ENCODE peak calls at places on chromosomes 16 and 17, in nine cellular contexts. One of them, this sample, is unnamed.

GRCh38 chr16:23509763-23510153 is 536 bp downstream of the GGA2 start:
- DNase-seq in LNCaP clone FGC: no peak
- DNase-seq in transverse colon: no peak
- DNase-seq in GM13976: no peak
- DNase-seq in dorsolateral prefrontal cortex: no peak
- DNase-seq in pancreas: no peak
- DNase-seq in AG10803: peak
- DNase-seq in type B pancreatic cell: no peak
- DNase-seq in mesothelial cell of epicardium: peak
- DNase-seq in this sample: peak

GRCh38 chr17:68981288-68981687 is 26.1 kb upstream of the ABCA8 start:
- DNase-seq in mesothelial cell of epicardium: no peak
- DNase-seq in AG10803: peak
- DNase-seq in dorsolateral prefrontal cortex: no peak
- DNase-seq in GM13976: no peak
- DNase-seq in LNCaP clone FGC: no peak
- DNase-seq in type B pancreatic cell: no peak
- DNase-seq in transverse colon: peak
- DNase-seq in pancreas: peak
- DNase-seq in this sample: no peak

GRCh38 chr17:19716108-19717030 is at the start of gene SLC47A2:
- DNase-seq in mesothelial cell of epicardium: no peak
- DNase-seq in pancreas: no peak
- DNase-seq in LNCaP clone FGC: no peak
- DNase-seq in AG10803: no peak
- DNase-seq in transverse colon: no peak
- DNase-seq in dorsolateral prefrontal cortex: no peak
- DNase-seq in GM13976: no peak
- DNase-seq in type B pancreatic cell: no peak
- DNase-seq in this sample: no peak

GRCh38 chr16:4911831-4912422 is 25.0 kb downstream of the PPL start:
- DNase-seq in transverse colon: no peak
- DNase-seq in type B pancreatic cell: no peak
- DNase-seq in pancreas: no peak
- DNase-seq in GM13976: no peak
- DNase-seq in mesothelial cell of epicardium: no peak
- DNase-seq in dorsolateral prefrontal cortex: no peak
- DNase-seq in AG10803: peak
- DNase-seq in LNCaP clone FGC: no peak
- DNase-seq in this sample: peak

GRCh38 chr17:72574675-72575510 is 454.1 kb downstream of the SOX9 start:
- DNase-seq in type B pancreatic cell: no peak
- DNase-seq in mesothelial cell of epicardium: no peak
- DNase-seq in dorsolateral prefrontal cortex: no peak
- DNase-seq in LNCaP clone FGC: no peak
- DNase-seq in GM13976: no peak
- DNase-seq in transverse colon: no peak
- DNase-seq in AG10803: no peak
- DNase-seq in pancreas: no peak
- DNase-seq in this sample: no peak

GRCh38 chr17:82330322-82331239 is 3.0 kb downstream of the SECTM1 start:
- DNase-seq in dorsolateral prefrontal cortex: no peak
- DNase-seq in mesothelial cell of epicardium: peak
- DNase-seq in LNCaP clone FGC: no peak
- DNase-seq in transverse colon: peak
- DNase-seq in pancreas: no peak
- DNase-seq in AG10803: peak
- DNase-seq in GM13976: no peak
- DNase-seq in type B pancreatic cell: no peak
- DNase-seq in this sample: no peak

GRCh38 chr17:2869604-2870003 is 73.4 kb downstream of the RAP1GAP2 start:
- DNase-seq in type B pancreatic cell: no peak
- DNase-seq in transverse colon: no peak
- DNase-seq in dorsolateral prefrontal cortex: no peak
- DNase-seq in LNCaP clone FGC: no peak
- DNase-seq in AG10803: no peak
- DNase-seq in GM13976: no peak
- DNase-seq in pancreas: peak
- DNase-seq in mesothelial cell of epicardium: no peak
- DNase-seq in this sample: no peak

GRCh38 chr16:64058685-64059084 is 1063.2 kb downstream of the CDH11 start:
- DNase-seq in dorsolateral prefrontal cortex: no peak
- DNase-seq in AG10803: no peak
- DNase-seq in transverse colon: no peak
- DNase-seq in LNCaP clone FGC: no peak
- DNase-seq in GM13976: no peak
- DNase-seq in pancreas: no peak
- DNase-seq in mesothelial cell of epicardium: no peak
- DNase-seq in type B pancreatic cell: no peak
- DNase-seq in this sample: no peak

GRCh38 chr17:63035271-63035670 is 69.2 kb downstream of the TANC2 start:
- DNase-seq in LNCaP clone FGC: peak
- DNase-seq in mesothelial cell of epicardium: no peak
- DNase-seq in GM13976: no peak
- DNase-seq in transverse colon: no peak
- DNase-seq in pancreas: no peak
- DNase-seq in type B pancreatic cell: no peak
- DNase-seq in dorsolateral prefrontal cortex: no peak
- DNase-seq in AG10803: peak
- DNase-seq in this sample: peak

GRCh38 chr16:1772908-1773702 is at the start of gene MRPS34:
- DNase-seq in type B pancreatic cell: peak
- DNase-seq in LNCaP clone FGC: peak
- DNase-seq in pancreas: peak
- DNase-seq in AG10803: peak
- DNase-seq in GM13976: peak
- DNase-seq in dorsolateral prefrontal cortex: peak
- DNase-seq in transverse colon: peak
- DNase-seq in mesothelial cell of epicardium: peak
- DNase-seq in this sample: peak

GRCh38 chr16:22337849-22338248 is 36.6 kb downstream of the CDR2 start:
- DNase-seq in dorsolateral prefrontal cortex: no peak
- DNase-seq in GM13976: no peak
- DNase-seq in transverse colon: no peak
- DNase-seq in pancreas: no peak
- DNase-seq in LNCaP clone FGC: no peak
- DNase-seq in AG10803: no peak
- DNase-seq in type B pancreatic cell: no peak
- DNase-seq in mesothelial cell of epicardium: no peak
- DNase-seq in this sample: no peak

GRCh38 chr17:4565209-4566141 is 5.1 kb upstream of the GGT6 start:
- DNase-seq in transverse colon: peak
- DNase-seq in dorsolateral prefrontal cortex: peak
- DNase-seq in GM13976: peak
- DNase-seq in AG10803: peak
- DNase-seq in pancreas: peak
- DNase-seq in LNCaP clone FGC: peak
- DNase-seq in mesothelial cell of epicardium: no peak
- DNase-seq in type B pancreatic cell: no peak
- DNase-seq in this sample: peak

GRCh38 chr17:57355090-57355859 is 99.0 kb downstream of the MSI2 start:
- DNase-seq in LNCaP clone FGC: no peak
- DNase-seq in type B pancreatic cell: no peak
- DNase-seq in pancreas: no peak
- DNase-seq in GM13976: no peak
- DNase-seq in mesothelial cell of epicardium: no peak
- DNase-seq in dorsolateral prefrontal cortex: no peak
- DNase-seq in AG10803: no peak
- DNase-seq in transverse colon: peak
- DNase-seq in this sample: no peak

DNA sequence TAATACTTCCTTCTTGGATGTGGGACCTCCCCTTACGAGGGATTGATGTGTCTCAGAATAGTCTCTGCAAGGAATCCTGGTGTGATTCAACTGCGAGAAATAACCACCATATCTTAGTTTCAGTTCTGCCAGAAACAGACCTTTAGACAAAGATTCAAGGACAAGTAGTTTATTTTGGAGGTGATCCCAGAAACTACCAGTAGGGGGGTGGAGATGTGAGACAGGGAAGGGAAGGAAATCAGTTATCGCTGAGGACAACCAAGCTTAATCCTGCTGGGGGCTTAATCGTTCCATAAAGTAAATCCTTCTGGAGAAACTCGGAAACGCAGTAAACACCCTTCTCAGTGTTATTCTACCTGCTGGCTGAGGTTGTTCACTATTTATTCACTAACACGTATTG is 5.0 kb upstream of the SDR42E1 start:
- DNase-seq in type B pancreatic cell: no peak
- DNase-seq in pancreas: no peak
- DNase-seq in GM13976: no peak
- DNase-seq in transverse colon: no peak
- DNase-seq in mesothelial cell of epicardium: no peak
- DNase-seq in LNCaP clone FGC: no peak
- DNase-seq in dorsolateral prefrontal cortex: no peak
- DNase-seq in AG10803: peak
- DNase-seq in this sample: no peak
- TF ChIP-seq CTCF in type B pancreatic cell: peak
- TF ChIP-seq CTCF in pancreas: peak
- TF ChIP-seq CTCF in GM13976: no peak
- TF ChIP-seq CTCF in transverse colon: peak
- TF ChIP-seq CTCF in mesothelial cell of epicardium: peak
- TF ChIP-seq CTCF in LNCaP clone FGC: peak
- TF ChIP-seq CTCF in dorsolateral prefrontal cortex: no peak
- TF ChIP-seq CTCF in AG10803: peak
- TF ChIP-seq CTCF in this sample: peak

DNA sequence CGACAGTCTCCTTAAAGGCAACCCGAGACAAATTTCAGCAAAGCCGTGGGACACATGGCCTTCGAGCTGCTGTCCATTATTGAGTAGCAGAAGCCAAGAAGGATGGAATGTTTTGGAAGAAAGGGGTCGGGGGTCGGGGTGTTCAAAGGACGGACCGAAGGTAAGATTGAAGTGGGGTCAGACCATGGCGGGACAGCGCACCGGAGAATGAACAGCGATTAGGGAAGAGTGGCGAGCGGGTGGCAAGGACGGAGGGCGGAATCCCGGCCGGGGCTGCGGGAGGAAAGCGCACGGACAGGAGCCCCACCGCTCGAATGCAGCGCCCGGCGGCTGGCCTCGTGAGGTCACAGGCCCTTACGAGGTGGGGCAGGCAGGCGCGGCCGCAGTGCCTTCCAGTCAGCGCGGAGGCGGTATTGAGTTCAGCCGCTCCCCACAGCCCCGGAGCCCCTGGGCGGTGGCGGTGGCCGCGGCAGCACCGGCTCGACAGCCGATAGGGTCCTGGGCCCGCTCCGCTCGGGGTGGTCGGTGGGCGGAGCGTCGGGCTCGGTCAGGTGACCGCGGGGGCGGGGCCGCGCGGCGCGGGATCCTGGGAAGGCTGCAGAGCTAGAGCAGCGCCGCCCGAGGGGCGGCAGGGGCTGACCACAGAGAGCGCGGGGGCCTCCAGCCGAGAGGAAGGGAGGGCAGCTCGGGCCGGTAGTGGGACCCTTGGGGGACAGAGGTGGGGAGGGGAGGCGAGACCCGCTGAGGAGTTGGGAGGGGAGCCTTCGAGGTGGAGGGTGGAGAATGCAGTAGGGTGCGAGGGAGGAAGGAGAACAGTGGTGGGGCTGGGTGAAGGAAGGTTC is at the start of gene EFCAB13:
- DNase-seq in type B pancreatic cell: peak
- DNase-seq in dorsolateral prefrontal cortex: peak
- DNase-seq in AG10803: peak
- DNase-seq in mesothelial cell of epicardium: peak
- DNase-seq in pancreas: peak
- DNase-seq in transverse colon: peak
- DNase-seq in GM13976: peak
- DNase-seq in LNCaP clone FGC: no peak
- DNase-seq in this sample: peak
- TF ChIP-seq CTCF in type B pancreatic cell: peak
- TF ChIP-seq CTCF in dorsolateral prefrontal cortex: peak
- TF ChIP-seq CTCF in AG10803: no peak
- TF ChIP-seq CTCF in mesothelial cell of epicardium: no peak
- TF ChIP-seq CTCF in pancreas: no peak
- TF ChIP-seq CTCF in transverse colon: no peak
- TF ChIP-seq CTCF in GM13976: peak
- TF ChIP-seq CTCF in LNCaP clone FGC: no peak
- TF ChIP-seq CTCF in this sample: peak

DNA sequence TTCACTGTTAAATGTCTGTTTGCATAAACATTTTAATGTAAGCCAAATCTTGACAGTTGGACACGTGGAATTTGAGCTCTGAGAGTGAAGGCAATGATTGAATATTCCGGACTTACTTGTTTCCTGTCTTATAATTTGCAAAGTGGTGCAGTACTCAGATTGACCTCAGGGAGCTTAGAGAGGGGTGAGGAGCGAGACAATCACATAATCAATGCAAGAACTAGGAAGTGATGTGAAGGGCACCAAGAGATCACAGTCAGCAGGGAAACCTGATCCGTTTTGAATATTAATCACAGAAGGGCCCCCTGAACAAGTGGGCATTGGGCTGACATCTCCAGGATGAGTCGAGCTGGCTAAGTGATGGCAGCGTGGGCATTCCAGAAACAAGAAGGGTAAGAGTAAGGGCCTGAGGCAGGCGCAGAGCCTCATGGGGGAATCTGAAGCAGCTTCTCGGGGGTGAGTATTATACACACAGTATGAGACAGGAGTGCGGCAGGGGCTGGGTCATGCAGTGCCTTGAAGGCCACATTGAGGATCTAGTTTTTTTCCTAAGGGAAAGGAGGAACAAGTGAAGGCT is 26.1 kb downstream of the TEX2 start:
- DNase-seq in transverse colon: no peak
- DNase-seq in dorsolateral prefrontal cortex: no peak
- DNase-seq in AG10803: no peak
- DNase-seq in pancreas: no peak
- DNase-seq in mesothelial cell of epicardium: no peak
- DNase-seq in LNCaP clone FGC: no peak
- DNase-seq in type B pancreatic cell: no peak
- DNase-seq in GM13976: no peak
- DNase-seq in this sample: no peak
- TF ChIP-seq CTCF in transverse colon: peak
- TF ChIP-seq CTCF in dorsolateral prefrontal cortex: peak
- TF ChIP-seq CTCF in AG10803: peak
- TF ChIP-seq CTCF in pancreas: peak
- TF ChIP-seq CTCF in mesothelial cell of epicardium: peak
- TF ChIP-seq CTCF in LNCaP clone FGC: no peak
- TF ChIP-seq CTCF in type B pancreatic cell: peak
- TF ChIP-seq CTCF in GM13976: no peak
- TF ChIP-seq CTCF in this sample: peak

DNA sequence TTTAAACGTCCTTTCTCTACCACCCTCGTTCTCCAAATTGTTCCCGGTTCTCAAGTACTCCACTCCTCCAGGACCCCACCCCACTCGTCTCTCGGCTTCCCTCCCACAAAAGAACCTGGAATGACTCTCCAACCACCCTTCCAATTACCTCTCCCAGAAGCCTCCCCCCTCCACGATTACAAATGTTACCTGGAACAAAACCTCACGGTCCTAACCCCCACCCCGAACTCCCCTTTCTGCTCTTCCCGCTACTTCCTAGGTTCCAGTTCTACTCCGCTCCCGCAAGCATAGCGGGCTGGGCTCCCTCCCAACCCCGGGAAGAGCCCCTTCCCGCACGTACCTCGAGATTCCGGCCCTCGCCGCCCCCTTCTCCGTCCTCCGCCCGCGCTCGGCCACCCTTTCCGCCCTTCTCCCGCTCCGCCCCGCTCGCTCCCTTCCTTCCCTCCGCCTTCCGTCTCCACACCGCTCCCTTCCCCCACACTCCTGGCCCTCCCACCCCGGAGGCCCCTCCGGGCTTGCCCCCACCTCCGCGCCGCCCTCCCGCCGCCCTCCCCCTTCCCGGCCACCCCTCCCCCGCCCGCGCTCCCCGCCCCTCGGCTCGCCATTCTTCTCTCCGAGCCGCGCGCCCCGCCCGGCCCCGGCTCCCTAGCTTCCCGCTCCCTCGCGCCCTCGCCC is 502 bp downstream of the CHTF8 start:
- DNase-seq in AG10803: peak
- DNase-seq in dorsolateral prefrontal cortex: no peak
- DNase-seq in mesothelial cell of epicardium: peak
- DNase-seq in type B pancreatic cell: peak
- DNase-seq in pancreas: peak
- DNase-seq in LNCaP clone FGC: no peak
- DNase-seq in GM13976: peak
- DNase-seq in transverse colon: peak
- DNase-seq in this sample: peak
- TF ChIP-seq CTCF in AG10803: no peak
- TF ChIP-seq CTCF in dorsolateral prefrontal cortex: no peak
- TF ChIP-seq CTCF in mesothelial cell of epicardium: no peak
- TF ChIP-seq CTCF in type B pancreatic cell: no peak
- TF ChIP-seq CTCF in pancreas: no peak
- TF ChIP-seq CTCF in LNCaP clone FGC: no peak
- TF ChIP-seq CTCF in GM13976: no peak
- TF ChIP-seq CTCF in transverse colon: no peak
- TF ChIP-seq CTCF in this sample: no peak

This sample was measured in HFFc6.